ENCODE peak calls at places on chromosome 14, in seven cellular contexts. Z is thoracic aorta, I is mesendoderm, U is esophagus squamous epithelium, D is suprapubic skin, S is psoas muscle, B is neuronal stem cell. P is an unnamed sample. For H3K4me1 and H3K36me3, the result is how much of the 10 kb centered on the place peaks cover.

GRCh38 chr14:70245026-70245425 is 56.3 kb upstream of the SLC8A3 start:
- DNase-seq in Z (no peak), I (no peak), U (no peak), D (no peak), S (no peak), B (no peak), P (no peak)

GRCh38 chr14:93103392-93104080 is 12.2 kb downstream of the ITPK1 start:
- DNase-seq in Z (no peak), I (no peak), U (no peak), D (no peak), S (peak), B (no peak), P (no peak)

GRCh38 chr14:52694761-52695480 is 437 bp downstream of the ERO1A start:
- DNase-seq in Z (no peak), I (peak), U (peak), D (no peak), S (no peak), B (peak), P (no peak)

GRCh38 chr14:71716371-71716770 is 215.9 kb upstream of the RGS6 start:
- DNase-seq in Z (no peak), I (peak), U (no peak), D (no peak), S (no peak), B (no peak), P (no peak)

GRCh38 chr14:32121948-32122347 is 44.8 kb downstream of the ARHGAP5 start:
- DNase-seq in Z (no peak), I (no peak), U (no peak), D (no peak), S (no peak), B (no peak), P (no peak)

GRCh38 chr14:93965287-93965821 is 11.0 kb downstream of the ASB2 start:
- DNase-seq in Z (no peak), I (no peak), U (no peak), D (no peak), S (no peak), B (no peak), P (no peak)

GRCh38 chr14:81209187-81209836 is 11.4 kb downstream of the GTF2A1 start:
- DNase-seq in Z (no peak), I (no peak), U (no peak), D (no peak), S (no peak), B (no peak), P (no peak)

GRCh38 chr14:92986254-92987147 is 63.6 kb downstream of the CHGA start:
- DNase-seq in Z (peak), I (no peak), U (no peak), D (no peak), S (peak), B (no peak), P (peak)

GRCh38 chr14:60183724-60184596 is 18.8 kb upstream of the DHRS7 start:
- DNase-seq in Z (no peak), I (peak), U (no peak), D (no peak), S (no peak), B (peak), P (no peak)

GRCh38 chr14:94593376-94593748 is 12.1 kb downstream of the SERPINA5 start:
- DNase-seq in Z (no peak), I (no peak), U (no peak), D (no peak), S (no peak), B (no peak), P (no peak)

GRCh38 chr14:95018845-95019244 is 138.5 kb downstream of the DICER1 start:
- DNase-seq in Z (no peak), I (no peak), U (no peak), D (no peak), S (no peak), B (no peak), P (no peak)

GRCh38 chr14:49641697-49642129 is 6.7 kb upstream of the DNAAF2 start:
- DNase-seq in Z (no peak), I (peak), U (no peak), D (no peak), S (no peak), B (no peak), P (no peak)

GRCh38 chr14:91692075-91692474 is 39.8 kb downstream of the CATSPERB start:
- DNase-seq in Z (no peak), I (no peak), U (no peak), D (no peak), S (no peak), B (no peak), P (no peak)

GRCh38 chr14:92964124-92965109 is 41.5 kb downstream of the CHGA start:
- DNase-seq in Z (no peak), I (no peak), U (no peak), D (no peak), S (peak), B (no peak), P (no peak)

GRCh38 chr14:97442363-97442762 is 645.2 kb downstream of the VRK1 start:
- DNase-seq in Z (no peak), I (no peak), U (no peak), D (no peak), S (no peak), B (no peak), P (no peak)

GRCh38 chr14:31933716-31934115 is 143.4 kb upstream of the ARHGAP5 start:
- DNase-seq in Z (no peak), I (no peak), U (no peak), D (no peak), S (no peak), B (no peak), P (no peak)

GRCh38 chr14:54854181-54854580 is 48.4 kb downstream of the GCH1 start:
- DNase-seq in Z (no peak), I (peak), U (no peak), D (no peak), S (no peak), B (no peak), P (no peak)

GRCh38 chr14:61812347-61813100 is 50.3 kb downstream of the SNAPC1 start:
- DNase-seq in Z (no peak), I (peak), U (no peak), D (no peak), S (peak), B (peak), P (no peak)

GRCh38 chr14:73049428-73049827 is 8.9 kb upstream of the RBM25 start:
- DNase-seq in Z (no peak), I (no peak), U (no peak), D (no peak), S (no peak), B (no peak), P (no peak)

GRCh38 chr14:92040431-92041040 is 677 bp upstream of the TRIP11 start:
- DNase-seq in Z (no peak), I (peak), U (no peak), D (no peak), S (no peak), B (peak), P (no peak)

GRCh38 chr14:94644102-94644535 is 31.9 kb downstream of the SERPINA3 start:
- DNase-seq in Z (no peak), I (no peak), U (no peak), D (peak), S (no peak), B (no peak), P (no peak)

GRCh38 chr14:58341152-58341748 is 42.9 kb downstream of the ARID4A start:
- DNase-seq in Z (no peak), I (no peak), U (no peak), D (no peak), S (no peak), B (no peak), P (no peak)

GRCh38 chr14:77076118-77076631 is 21.9 kb upstream of the CIPC start:
- DNase-seq in Z (no peak), I (peak), U (no peak), D (peak), S (peak), B (peak), P (peak)

GRCh38 chr14:49861923-49862673 is 9.5 kb upstream of the NEMF start:
- DNase-seq in Z (peak), I (peak), U (peak), D (peak), S (peak), B (peak), P (peak)

GRCh38 chr14:85399196-85399595 is 130.7 kb upstream of the FLRT2 start:
- DNase-seq in Z (no peak), I (no peak), U (no peak), D (no peak), S (no peak), B (no peak), P (no peak)

GRCh38 chr14:95523051-95523817 is 6.8 kb upstream of the SYNE3 start:
- DNase-seq in Z (no peak), I (peak), U (no peak), D (peak), S (no peak), B (no peak), P (peak)

DNA sequence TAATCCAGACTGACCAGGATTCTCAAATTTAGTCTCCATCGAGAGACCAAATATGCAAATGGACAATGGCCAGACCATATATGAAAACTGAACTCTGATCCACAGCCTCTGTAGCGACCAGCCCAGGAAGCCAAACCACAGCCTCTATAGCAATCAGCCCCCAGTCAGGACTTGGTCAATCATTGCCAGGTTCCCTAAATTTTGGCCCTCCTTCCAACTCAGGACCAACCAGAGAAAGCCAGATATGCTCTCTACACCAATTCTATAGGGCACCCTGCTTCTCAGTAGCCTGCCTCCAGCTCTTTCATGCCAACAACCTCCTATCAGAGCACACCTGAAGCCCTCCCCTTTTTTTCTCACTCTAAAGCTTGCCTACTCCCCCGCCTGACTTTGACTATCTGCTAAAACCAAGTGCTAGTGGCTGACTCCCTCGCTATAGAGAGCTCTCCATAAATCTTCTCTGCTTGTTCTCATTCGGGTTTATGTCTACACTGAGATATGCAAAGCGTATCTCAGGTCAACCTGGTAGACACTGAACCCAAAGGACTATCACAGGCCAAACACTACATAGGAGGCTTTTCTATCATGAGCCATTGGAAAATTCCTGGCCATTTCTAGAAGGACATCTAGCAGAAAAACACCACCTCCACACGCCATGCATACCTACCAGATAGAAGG is 110.5 kb upstream of the FUT8 start:
- DNase-seq in Z (no peak), I (peak), U (no peak), D (no peak), S (no peak), B (no peak), P (no peak)
- H3K27ac ChIP-seq in Z (no peak), I (no peak), U (peak), D (no peak), S (no peak), B (no peak), P (no peak)

GRCh38 chr14:100645200-100645985 is 58.2 kb upstream of the BEGAIN start:
- DNase-seq in Z (peak), I (peak), U (peak), D (no peak), S (peak), B (peak), P (no peak)
- H3K4me1 ChIP-seq in Z (under half), I (under half), U (under half), D (under half), S (under half), B (under half), P (under half)

GRCh38 chr14:30601579-30601916 is 20.6 kb upstream of the SCFD1 start:
- DNase-seq in Z (no peak), I (no peak), U (no peak), D (no peak), S (no peak), B (no peak), P (no peak)

GRCh38 chr14:30596972-30597371 is 25.1 kb upstream of the SCFD1 start:
- DNase-seq in Z (no peak), I (no peak), U (no peak), D (no peak), S (no peak), B (no peak), P (no peak)

GRCh38 chr14:30597496-30597895 is 24.6 kb upstream of the SCFD1 start:
- DNase-seq in Z (no peak), I (no peak), U (no peak), D (no peak), S (no peak), B (no peak), P (no peak)

GRCh38 chr14:30603402-30603801 is 18.7 kb upstream of the SCFD1 start:
- DNase-seq in Z (no peak), I (no peak), U (no peak), D (no peak), S (no peak), B (no peak), P (no peak)

DNA sequence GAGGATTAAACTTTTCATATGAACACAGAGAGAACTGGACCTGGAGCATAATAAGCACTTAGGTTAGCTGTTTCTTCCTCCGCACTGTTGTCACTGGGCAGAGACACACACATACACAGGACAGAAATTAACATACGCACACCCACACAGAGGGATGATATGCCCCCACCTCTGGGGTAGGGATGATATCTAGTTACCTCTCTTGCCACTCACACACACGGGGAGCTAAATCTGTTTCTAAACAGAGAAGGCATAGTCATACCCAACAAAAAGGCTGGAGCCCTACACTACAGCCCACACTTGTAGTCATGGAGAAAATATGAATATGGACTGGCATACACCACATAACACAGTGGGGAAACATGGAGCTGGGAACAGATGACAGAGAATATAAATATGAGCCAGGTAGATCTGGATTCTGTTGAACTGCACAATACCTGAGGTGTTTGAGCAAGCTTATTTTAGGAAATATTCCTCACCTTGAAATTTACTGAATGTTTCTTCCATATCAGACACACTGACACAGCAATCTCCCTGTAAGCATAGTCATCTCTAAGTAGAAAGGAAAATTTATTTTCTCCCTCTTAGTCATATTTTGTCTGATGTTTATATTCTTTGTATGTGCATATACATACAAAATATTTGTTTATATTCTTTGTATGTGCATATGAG is 21.1 kb upstream of the SCFD1 start:
- DNase-seq in Z (no peak), I (no peak), U (no peak), D (no peak), S (no peak), B (no peak), P (no peak)
- H3K36me3 ChIP-seq in Z (under half), I (under half), U (under half), D (under half), S (under half), B (under half), P (under half)

DNA sequence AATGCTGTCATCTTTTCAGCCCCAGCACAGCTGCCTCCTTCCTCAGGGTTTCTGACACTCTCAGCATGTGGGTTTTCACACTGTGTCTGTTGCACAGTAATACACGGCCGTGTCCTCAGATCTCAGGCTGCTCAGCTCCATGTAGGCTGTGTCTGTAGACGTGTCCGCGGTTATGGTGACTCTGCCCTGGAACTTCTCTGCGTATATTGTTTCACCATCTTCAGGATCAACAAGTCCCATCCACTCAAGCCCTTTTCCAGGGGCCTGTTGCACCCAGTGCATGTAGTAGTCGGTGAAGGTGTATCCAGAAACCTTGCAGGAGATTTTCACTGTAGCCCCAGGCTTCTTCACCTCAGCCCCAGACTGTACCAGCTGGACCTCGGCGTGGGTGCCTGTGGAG is 1210.6 kb downstream of the TMEM121 start:
- DNase-seq in Z (no peak), I (no peak), U (no peak), D (no peak), S (no peak), B (no peak), P (no peak)
- H3K27ac ChIP-seq in Z (no peak), I (no peak), U (no peak), D (no peak), S (no peak), B (no peak), P (no peak)

GRCh38 chr14:68574461-68574860 is 218.4 kb downstream of the ZFP36L1 start:
- DNase-seq in Z (no peak), I (no peak), U (no peak), D (no peak), S (no peak), B (no peak), P (no peak)

GRCh38 chr14:68574906-68575305 is 218.0 kb downstream of the ZFP36L1 start:
- DNase-seq in Z (no peak), I (no peak), U (no peak), D (no peak), S (no peak), B (no peak), P (no peak)

GRCh38 chr14:68578597-68578996 is 214.3 kb downstream of the ZFP36L1 start:
- DNase-seq in Z (no peak), I (no peak), U (no peak), D (no peak), S (no peak), B (no peak), P (no peak)

GRCh38 chr14:68576496-68577244 is 216.2 kb downstream of the ZFP36L1 start:
- DNase-seq in Z (no peak), I (no peak), U (no peak), D (no peak), S (no peak), B (no peak), P (no peak)

GRCh38 chr14:68576031-68576430 is 216.8 kb downstream of the ZFP36L1 start:
- DNase-seq in Z (no peak), I (no peak), U (no peak), D (no peak), S (no peak), B (no peak), P (no peak)
- H3K4me1 ChIP-seq in Z (under half), I (under half), U (under half), D (under half), S (under half), B (under half), P (under half)

DNA sequence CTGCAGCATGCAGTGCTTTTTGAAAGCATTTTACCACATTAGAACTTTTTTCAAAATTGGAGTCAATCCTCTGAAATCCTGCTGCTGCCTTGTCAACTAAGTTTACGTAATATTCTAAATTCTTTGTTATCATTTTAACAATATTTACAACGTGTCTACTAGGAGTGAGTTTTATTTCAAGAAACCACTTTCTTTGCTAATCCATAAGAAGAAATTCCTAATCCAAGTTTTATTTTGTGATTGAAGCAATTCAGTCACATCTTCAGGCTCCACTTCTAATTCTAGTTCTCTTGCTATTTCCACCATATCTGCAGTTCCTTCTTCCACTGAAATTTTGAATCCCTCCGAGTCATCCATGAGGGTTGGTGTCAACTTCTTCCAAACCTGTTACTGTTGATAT is 25.4 kb downstream of the PRORP start:
- DNase-seq in Z (no peak), I (no peak), U (no peak), D (no peak), S (no peak), B (no peak), P (no peak)
- H3K36me3 ChIP-seq in Z (under half), I (under half), U (under half), D (under half), S (under half), B (under half), P (under half)

DNA sequence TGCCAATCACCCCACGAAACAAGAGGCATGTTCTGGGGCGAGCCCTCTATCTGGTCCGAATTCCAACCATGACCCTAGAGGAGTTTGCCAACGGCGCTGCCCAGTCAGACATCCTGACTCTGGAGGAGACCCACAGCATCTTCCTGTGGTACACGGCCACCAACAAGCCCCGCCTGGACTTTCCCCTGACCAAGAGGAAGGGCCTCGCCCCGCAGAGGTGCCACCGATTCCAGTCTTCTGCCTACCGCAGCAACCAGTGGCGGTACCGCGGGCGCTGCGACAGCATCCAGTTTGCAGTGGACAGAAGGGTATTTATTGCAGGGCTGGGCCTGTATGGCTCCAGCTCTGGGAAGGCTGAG is 1.7 kb downstream of the BTBD6 start:
- DNase-seq in Z (no peak), I (no peak), U (no peak), D (no peak), S (no peak), B (no peak), P (no peak)
- H3K27ac ChIP-seq in Z (no peak), I (no peak), U (no peak), D (no peak), S (peak), B (no peak), P (peak)

P was measured in ascending aorta.